ENCODE peak calls at places on chromosomes 16 and 17, in nine cellular contexts. C, V, K, B, D, A, F, J and U are unnamed samples.

GRCh38 chr17:4897785-4898184 is 1.6 kb upstream of the C17orf107 start:
- ATAC-seq in V (no peak), B (no peak), K (no peak), A (no peak), J (no peak), F (no peak), C (no peak), D (no peak), U (no peak)

GRCh38 chr16:55557186-55557585 is 9.3 kb upstream of the CAPNS2 start:
- ATAC-seq in K (no peak), A (no peak), J (no peak), D (no peak), C (no peak), F (no peak), B (no peak), V (no peak), U (peak; percentile 80)

GRCh38 chr16:20707461-20707860 is 10.0 kb upstream of the ACSM1 start:
- ATAC-seq in J (no peak), A (no peak), K (peak; percentile 57), D (peak; percentile 57), B (no peak), C (no peak), F (no peak), V (no peak), U (peak; percentile 22)

GRCh38 chr17:65936013-65936412 is 255.9 kb downstream of the CEP112 start:
- ATAC-seq in F (no peak), D (no peak), K (no peak), V (no peak), J (no peak), A (no peak), B (no peak), C (no peak), U (no peak)

GRCh38 chr17:39533891-39534290 is 72.6 kb downstream of the CDK12 start:
- ATAC-seq in K (no peak), A (no peak), C (no peak), F (no peak), D (no peak), V (no peak), J (no peak), B (no peak), U (no peak)

GRCh38 chr17:1883536-1883935 is 53.7 kb downstream of the RPA1 start:
- ATAC-seq in B (no peak), V (no peak), J (no peak), K (no peak), C (no peak), F (no peak), A (no peak), D (no peak), U (no peak)

GRCh38 chr16:48499822-48500440 is 110.0 kb downstream of the N4BP1 start:
- ATAC-seq in V (no peak), K (no peak), J (no peak), D (peak; percentile 43), A (no peak), B (peak; percentile 82), C (no peak), F (peak; percentile 51), U (no peak)

GRCh38 chr16:31636433-31636832 is 108.7 kb downstream of the AHSP start:
- ATAC-seq in V (no peak), K (no peak), D (no peak), C (no peak), J (no peak), F (no peak), A (no peak), B (no peak), U (no peak)

GRCh38 chr16:53224932-53225533 is 170.2 kb downstream of the CHD9 start:
- ATAC-seq in B (no peak), A (no peak), J (no peak), V (no peak), F (peak; percentile 57), D (peak; percentile 40), K (no peak), C (no peak), U (peak; percentile 80)

GRCh38 chr17:77930780-77931768 is 27.4 kb upstream of the TNRC6C start:
- ATAC-seq in F (no peak), K (no peak), D (no peak), B (no peak), J (no peak), A (peak; percentile 43), C (no peak), V (no peak), U (no peak)

GRCh38 chr16:2273484-2273883 is 5.6 kb upstream of the RNPS1 start:
- ATAC-seq in V (no peak), K (peak; percentile 0), A (no peak), J (no peak), D (no peak), C (no peak), B (no peak), F (no peak), U (no peak)

GRCh38 chr17:71709974-71710373 is 410.8 kb upstream of the SOX9 start:
- ATAC-seq in V (no peak), A (no peak), J (no peak), F (no peak), B (no peak), C (no peak), D (no peak), K (no peak), U (no peak)

GRCh38 chr17:30570191-30570590 is 93.0 kb downstream of the GOSR1 start:
- ATAC-seq in B (no peak), A (no peak), J (no peak), V (no peak), F (no peak), D (no peak), C (no peak), K (no peak), U (no peak)

GRCh38 chr16:73157861-73158260 is 109.9 kb upstream of the ZFHX3 start:
- ATAC-seq in K (no peak), V (no peak), D (no peak), J (no peak), F (no peak), B (no peak), A (no peak), C (no peak), U (no peak)

GRCh38 chr17:8392674-8393469 is 4.8 kb downstream of the RNF222 start:
- ATAC-seq in D (no peak), K (peak; percentile 31), F (peak; percentile 33), B (peak; percentile 12), V (no peak), A (no peak), C (no peak), J (no peak), U (no peak)

GRCh38 chr17:81178136-81179091 is 12.4 kb upstream of the AATK start:
- ATAC-seq in C (no peak), V (peak; percentile 8), B (no peak), A (no peak), D (no peak), F (peak; percentile 11), J (no peak), K (no peak), U (no peak)

GRCh38 chr16:11307639-11308492 is 26.7 kb upstream of the PRM1 start:
- ATAC-seq in J (no peak), A (no peak), B (no peak), D (peak; percentile 8), K (peak; percentile 15), V (no peak), C (no peak), F (peak; percentile 25), U (no peak)

GRCh38 chr16:58022601-58023371 is 2.8 kb upstream of the MMP15 start:
- ATAC-seq in A (no peak), V (no peak), B (peak; percentile 46), K (peak; percentile 27), D (no peak), C (no peak), J (no peak), F (no peak), U (peak; percentile 28)

GRCh38 chr17:72126575-72127486 is 6.0 kb downstream of the SOX9 start:
- ATAC-seq in K (no peak), A (no peak), B (peak; percentile 69), J (no peak), C (no peak), V (peak; percentile 77), F (peak; percentile 71), D (peak; percentile 64), U (peak; percentile 21)

GRCh38 chr17:63817736-63818385 is 9.4 kb upstream of the PSMC5 start:
- ATAC-seq in A (no peak), B (no peak), K (no peak), D (no peak), C (no peak), J (no peak), F (no peak), V (no peak), U (no peak)